ENCODE peak calls at places on chromosomes 11 and 22, in five cellular contexts. One of them, this sample, is unnamed.

GRCh38 chr11:86802601-86803051 is 2.3 kb downstream of the PRSS23 start:
- DNase-seq in HAP-1: peak
- DNase-seq in stimulated activated CD4-positive, alpha-beta T cell treated with anti-CD3 and anti-CD28 coated beads, Interleukin-15, amount 100 ng/mL, for 24 hours: peak
- DNase-seq in CD8-positive, alpha-beta memory T cell: no peak
- DNase-seq in LoVo: peak
- DNase-seq in this sample: no peak

GRCh38 chr11:34564807-34565241 is 51.2 kb upstream of the ELF5 start:
- DNase-seq in HAP-1: no peak
- DNase-seq in stimulated activated CD4-positive, alpha-beta T cell treated with anti-CD3 and anti-CD28 coated beads, Interleukin-15, amount 100 ng/mL, for 24 hours: no peak
- DNase-seq in CD8-positive, alpha-beta memory T cell: no peak
- DNase-seq in LoVo: no peak
- DNase-seq in this sample: no peak

GRCh38 chr11:533049-533585 is 2.3 kb downstream of the HRAS start:
- DNase-seq in HAP-1: no peak
- DNase-seq in stimulated activated CD4-positive, alpha-beta T cell treated with anti-CD3 and anti-CD28 coated beads, Interleukin-15, amount 100 ng/mL, for 24 hours: no peak
- DNase-seq in CD8-positive, alpha-beta memory T cell: no peak
- DNase-seq in LoVo: no peak
- DNase-seq in this sample: no peak

GRCh38 chr11:23103403-23103802 is 243.1 kb upstream of the CCDC179 start:
- DNase-seq in HAP-1: no peak
- DNase-seq in stimulated activated CD4-positive, alpha-beta T cell treated with anti-CD3 and anti-CD28 coated beads, Interleukin-15, amount 100 ng/mL, for 24 hours: no peak
- DNase-seq in CD8-positive, alpha-beta memory T cell: no peak
- DNase-seq in LoVo: no peak
- DNase-seq in this sample: no peak

GRCh38 chr11:102316505-102316904 is 779 bp upstream of the BIRC3 start:
- DNase-seq in HAP-1: no peak
- DNase-seq in stimulated activated CD4-positive, alpha-beta T cell treated with anti-CD3 and anti-CD28 coated beads, Interleukin-15, amount 100 ng/mL, for 24 hours: no peak
- DNase-seq in CD8-positive, alpha-beta memory T cell: no peak
- DNase-seq in LoVo: no peak
- DNase-seq in this sample: no peak

GRCh38 chr11:46890665-46891064 is 27.7 kb downstream of the LRP4 start:
- DNase-seq in HAP-1: no peak
- DNase-seq in stimulated activated CD4-positive, alpha-beta T cell treated with anti-CD3 and anti-CD28 coated beads, Interleukin-15, amount 100 ng/mL, for 24 hours: no peak
- DNase-seq in CD8-positive, alpha-beta memory T cell: no peak
- DNase-seq in LoVo: no peak
- DNase-seq in this sample: no peak

GRCh38 chr11:56624661-56625110 is 10.0 kb upstream of the OR5M1 start:
- DNase-seq in HAP-1: no peak
- DNase-seq in stimulated activated CD4-positive, alpha-beta T cell treated with anti-CD3 and anti-CD28 coated beads, Interleukin-15, amount 100 ng/mL, for 24 hours: no peak
- DNase-seq in CD8-positive, alpha-beta memory T cell: no peak
- DNase-seq in LoVo: peak
- DNase-seq in this sample: peak

GRCh38 chr11:76623171-76623883 is 47.2 kb downstream of the LRRC32 start:
- DNase-seq in HAP-1: no peak
- DNase-seq in stimulated activated CD4-positive, alpha-beta T cell treated with anti-CD3 and anti-CD28 coated beads, Interleukin-15, amount 100 ng/mL, for 24 hours: no peak
- DNase-seq in CD8-positive, alpha-beta memory T cell: no peak
- DNase-seq in LoVo: no peak
- DNase-seq in this sample: no peak

GRCh38 chr11:10302294-10302743 is 2.6 kb upstream of the ADM start:
- DNase-seq in HAP-1: no peak
- DNase-seq in stimulated activated CD4-positive, alpha-beta T cell treated with anti-CD3 and anti-CD28 coated beads, Interleukin-15, amount 100 ng/mL, for 24 hours: no peak
- DNase-seq in CD8-positive, alpha-beta memory T cell: no peak
- DNase-seq in LoVo: peak
- DNase-seq in this sample: no peak

GRCh38 chr22:36002084-36002483 is 26.5 kb downstream of the RBFOX2 start:
- DNase-seq in HAP-1: no peak
- DNase-seq in stimulated activated CD4-positive, alpha-beta T cell treated with anti-CD3 and anti-CD28 coated beads, Interleukin-15, amount 100 ng/mL, for 24 hours: no peak
- DNase-seq in CD8-positive, alpha-beta memory T cell: no peak
- DNase-seq in LoVo: no peak
- DNase-seq in this sample: no peak

GRCh38 chr11:117417856-117418255 is 90.2 kb downstream of the CEP164 start:
- DNase-seq in HAP-1: no peak
- DNase-seq in stimulated activated CD4-positive, alpha-beta T cell treated with anti-CD3 and anti-CD28 coated beads, Interleukin-15, amount 100 ng/mL, for 24 hours: no peak
- DNase-seq in CD8-positive, alpha-beta memory T cell: no peak
- DNase-seq in LoVo: no peak
- DNase-seq in this sample: no peak

GRCh38 chr11:126146454-126147192 is 64.8 kb downstream of the RPUSD4 start:
- DNase-seq in HAP-1: no peak
- DNase-seq in stimulated activated CD4-positive, alpha-beta T cell treated with anti-CD3 and anti-CD28 coated beads, Interleukin-15, amount 100 ng/mL, for 24 hours: no peak
- DNase-seq in CD8-positive, alpha-beta memory T cell: no peak
- DNase-seq in LoVo: no peak
- DNase-seq in this sample: no peak

GRCh38 chr11:77092382-77092781 is 10.3 kb upstream of the OMP start:
- DNase-seq in HAP-1: no peak
- DNase-seq in stimulated activated CD4-positive, alpha-beta T cell treated with anti-CD3 and anti-CD28 coated beads, Interleukin-15, amount 100 ng/mL, for 24 hours: no peak
- DNase-seq in CD8-positive, alpha-beta memory T cell: no peak
- DNase-seq in LoVo: no peak
- DNase-seq in this sample: no peak

GRCh38 chr11:63698976-63699733 is 17.9 kb downstream of the RTN3 start:
- DNase-seq in HAP-1: peak
- DNase-seq in stimulated activated CD4-positive, alpha-beta T cell treated with anti-CD3 and anti-CD28 coated beads, Interleukin-15, amount 100 ng/mL, for 24 hours: no peak
- DNase-seq in CD8-positive, alpha-beta memory T cell: no peak
- DNase-seq in LoVo: no peak
- DNase-seq in this sample: no peak

This sample was measured in iPS DF 19.7.